ENCODE peak calls at places on chromosome 7, in seven cellular contexts. One of them, this sample, is unnamed.

GRCh38 chr7:131008840-131009651 is 275.0 kb upstream of the KLF14 start:
- DNase-seq in M059J: peak
- DNase-seq in heart right ventricle: no peak
- DNase-seq in mesendoderm: no peak
- DNase-seq in activated T-cell treated with anti-CD3 and anti-CD28 coated beads for 24 hours: no peak
- DNase-seq in neural crest cell: no peak
- DNase-seq in caudate nucleus: no peak
- DNase-seq in this sample: no peak

GRCh38 chr7:89029864-89030263 is 234.3 kb upstream of the TEX47 start:
- DNase-seq in activated T-cell treated with anti-CD3 and anti-CD28 coated beads for 24 hours: no peak
- DNase-seq in mesendoderm: no peak
- DNase-seq in M059J: peak
- DNase-seq in heart right ventricle: no peak
- DNase-seq in neural crest cell: no peak
- DNase-seq in caudate nucleus: peak
- DNase-seq in this sample: no peak

GRCh38 chr7:151776446-151776845 is 100.5 kb downstream of the PRKAG2 start:
- DNase-seq in neural crest cell: no peak
- DNase-seq in activated T-cell treated with anti-CD3 and anti-CD28 coated beads for 24 hours: no peak
- DNase-seq in caudate nucleus: no peak
- DNase-seq in M059J: no peak
- DNase-seq in heart right ventricle: no peak
- DNase-seq in mesendoderm: no peak
- DNase-seq in this sample: no peak

GRCh38 chr7:93055543-93056107 is 62.2 kb downstream of the SAMD9 start:
- DNase-seq in mesendoderm: peak
- DNase-seq in neural crest cell: no peak
- DNase-seq in activated T-cell treated with anti-CD3 and anti-CD28 coated beads for 24 hours: no peak
- DNase-seq in heart right ventricle: no peak
- DNase-seq in caudate nucleus: no peak
- DNase-seq in M059J: peak
- DNase-seq in this sample: no peak

GRCh38 chr7:42479452-42480303 is 242.7 kb upstream of the GLI3 start:
- DNase-seq in M059J: peak
- DNase-seq in mesendoderm: no peak
- DNase-seq in activated T-cell treated with anti-CD3 and anti-CD28 coated beads for 24 hours: no peak
- DNase-seq in heart right ventricle: no peak
- DNase-seq in neural crest cell: no peak
- DNase-seq in caudate nucleus: no peak
- DNase-seq in this sample: no peak

GRCh38 chr7:69708857-69709256 is 110.6 kb downstream of the AUTS2 start:
- DNase-seq in caudate nucleus: no peak
- DNase-seq in activated T-cell treated with anti-CD3 and anti-CD28 coated beads for 24 hours: no peak
- DNase-seq in mesendoderm: no peak
- DNase-seq in heart right ventricle: no peak
- DNase-seq in M059J: peak
- DNase-seq in neural crest cell: no peak
- DNase-seq in this sample: peak

GRCh38 chr7:91082854-91083495 is 181.3 kb upstream of the FZD1 start:
- DNase-seq in neural crest cell: no peak
- DNase-seq in caudate nucleus: no peak
- DNase-seq in M059J: peak
- DNase-seq in heart right ventricle: no peak
- DNase-seq in mesendoderm: no peak
- DNase-seq in activated T-cell treated with anti-CD3 and anti-CD28 coated beads for 24 hours: no peak
- DNase-seq in this sample: no peak

GRCh38 chr7:50667338-50667737 is 102.1 kb upstream of the DDC start:
- DNase-seq in heart right ventricle: no peak
- DNase-seq in neural crest cell: no peak
- DNase-seq in M059J: peak
- DNase-seq in activated T-cell treated with anti-CD3 and anti-CD28 coated beads for 24 hours: no peak
- DNase-seq in caudate nucleus: no peak
- DNase-seq in mesendoderm: no peak
- DNase-seq in this sample: no peak

GRCh38 chr7:117946201-117946633 is 73.0 kb upstream of the CTTNBP2 start:
- DNase-seq in neural crest cell: no peak
- DNase-seq in activated T-cell treated with anti-CD3 and anti-CD28 coated beads for 24 hours: no peak
- DNase-seq in heart right ventricle: no peak
- DNase-seq in M059J: peak
- DNase-seq in mesendoderm: peak
- DNase-seq in caudate nucleus: no peak
- DNase-seq in this sample: no peak

GRCh38 chr7:2105917-2106316 is 126.8 kb downstream of the MAD1L1 start:
- DNase-seq in activated T-cell treated with anti-CD3 and anti-CD28 coated beads for 24 hours: no peak
- DNase-seq in neural crest cell: no peak
- DNase-seq in caudate nucleus: no peak
- DNase-seq in heart right ventricle: no peak
- DNase-seq in mesendoderm: peak
- DNase-seq in M059J: no peak
- DNase-seq in this sample: no peak

GRCh38 chr7:53684693-53685092 is 649.3 kb downstream of the POM121L12 start:
- DNase-seq in neural crest cell: no peak
- DNase-seq in M059J: no peak
- DNase-seq in caudate nucleus: no peak
- DNase-seq in mesendoderm: no peak
- DNase-seq in heart right ventricle: no peak
- DNase-seq in activated T-cell treated with anti-CD3 and anti-CD28 coated beads for 24 hours: no peak
- DNase-seq in this sample: no peak

GRCh38 chr7:137488038-137488437 is 144.5 kb upstream of the PTN start:
- DNase-seq in mesendoderm: no peak
- DNase-seq in neural crest cell: no peak
- DNase-seq in M059J: no peak
- DNase-seq in caudate nucleus: no peak
- DNase-seq in heart right ventricle: no peak
- DNase-seq in activated T-cell treated with anti-CD3 and anti-CD28 coated beads for 24 hours: no peak
- DNase-seq in this sample: no peak

GRCh38 chr7:23065974-23066373 is 39.6 kb upstream of the KLHL7 start:
- DNase-seq in mesendoderm: no peak
- DNase-seq in M059J: peak
- DNase-seq in neural crest cell: no peak
- DNase-seq in caudate nucleus: no peak
- DNase-seq in heart right ventricle: no peak
- DNase-seq in activated T-cell treated with anti-CD3 and anti-CD28 coated beads for 24 hours: no peak
- DNase-seq in this sample: no peak

GRCh38 chr7:76396039-76396732 is 13.3 kb downstream of the SSC4D start:
- DNase-seq in activated T-cell treated with anti-CD3 and anti-CD28 coated beads for 24 hours: no peak
- DNase-seq in M059J: peak
- DNase-seq in neural crest cell: no peak
- DNase-seq in heart right ventricle: no peak
- DNase-seq in caudate nucleus: peak
- DNase-seq in mesendoderm: peak
- DNase-seq in this sample: no peak

GRCh38 chr7:153193144-153193595 is 433.6 kb downstream of the ACTR3B start:
- DNase-seq in M059J: no peak
- DNase-seq in heart right ventricle: no peak
- DNase-seq in caudate nucleus: peak
- DNase-seq in neural crest cell: peak
- DNase-seq in mesendoderm: peak
- DNase-seq in activated T-cell treated with anti-CD3 and anti-CD28 coated beads for 24 hours: no peak
- DNase-seq in this sample: no peak

GRCh38 chr7:13641699-13642098 is 347.8 kb downstream of the ETV1 start:
- DNase-seq in M059J: peak
- DNase-seq in activated T-cell treated with anti-CD3 and anti-CD28 coated beads for 24 hours: no peak
- DNase-seq in neural crest cell: no peak
- DNase-seq in heart right ventricle: no peak
- DNase-seq in mesendoderm: peak
- DNase-seq in caudate nucleus: no peak
- DNase-seq in this sample: no peak

GRCh38 chr7:138538518-138538917 is 78.5 kb downstream of the TRIM24 start:
- DNase-seq in caudate nucleus: no peak
- DNase-seq in M059J: peak
- DNase-seq in heart right ventricle: no peak
- DNase-seq in mesendoderm: no peak
- DNase-seq in activated T-cell treated with anti-CD3 and anti-CD28 coated beads for 24 hours: no peak
- DNase-seq in neural crest cell: no peak
- DNase-seq in this sample: no peak

GRCh38 chr7:725223-726005 is 1.1 kb upstream of the DNAAF5 start:
- DNase-seq in neural crest cell: no peak
- DNase-seq in activated T-cell treated with anti-CD3 and anti-CD28 coated beads for 24 hours: no peak
- DNase-seq in heart right ventricle: no peak
- DNase-seq in caudate nucleus: no peak
- DNase-seq in mesendoderm: no peak
- DNase-seq in M059J: peak
- DNase-seq in this sample: no peak

GRCh38 chr7:47596502-47597202 is 14.7 kb upstream of the TNS3 start:
- DNase-seq in neural crest cell: no peak
- DNase-seq in M059J: peak
- DNase-seq in mesendoderm: peak
- DNase-seq in activated T-cell treated with anti-CD3 and anti-CD28 coated beads for 24 hours: no peak
- DNase-seq in caudate nucleus: peak
- DNase-seq in heart right ventricle: no peak
- DNase-seq in this sample: no peak

GRCh38 chr7:273327-273726 is 16.6 kb upstream of the FOXL3 start:
- DNase-seq in heart right ventricle: no peak
- DNase-seq in mesendoderm: no peak
- DNase-seq in M059J: no peak
- DNase-seq in neural crest cell: no peak
- DNase-seq in activated T-cell treated with anti-CD3 and anti-CD28 coated beads for 24 hours: no peak
- DNase-seq in caudate nucleus: no peak
- DNase-seq in this sample: no peak

GRCh38 chr7:100483101-100483727 is 513 bp upstream of the NYAP1 start:
- DNase-seq in heart right ventricle: peak
- DNase-seq in caudate nucleus: peak
- DNase-seq in M059J: peak
- DNase-seq in neural crest cell: peak
- DNase-seq in activated T-cell treated with anti-CD3 and anti-CD28 coated beads for 24 hours: peak
- DNase-seq in mesendoderm: peak
- DNase-seq in this sample: no peak

GRCh38 chr7:1176891-1177373 is 16.9 kb upstream of the ZFAND2A start:
- DNase-seq in caudate nucleus: peak
- DNase-seq in activated T-cell treated with anti-CD3 and anti-CD28 coated beads for 24 hours: peak
- DNase-seq in heart right ventricle: peak
- DNase-seq in mesendoderm: peak
- DNase-seq in neural crest cell: peak
- DNase-seq in M059J: peak
- DNase-seq in this sample: no peak

GRCh38 chr7:155265960-155266359 is 31.7 kb upstream of the INSIG1 start:
- DNase-seq in M059J: no peak
- DNase-seq in neural crest cell: no peak
- DNase-seq in mesendoderm: no peak
- DNase-seq in activated T-cell treated with anti-CD3 and anti-CD28 coated beads for 24 hours: no peak
- DNase-seq in heart right ventricle: no peak
- DNase-seq in caudate nucleus: no peak
- DNase-seq in this sample: no peak

GRCh38 chr7:26603631-26604030 is 260.8 kb downstream of the SKAP2 start:
- DNase-seq in M059J: peak
- DNase-seq in caudate nucleus: no peak
- DNase-seq in heart right ventricle: no peak
- DNase-seq in mesendoderm: peak
- DNase-seq in neural crest cell: no peak
- DNase-seq in activated T-cell treated with anti-CD3 and anti-CD28 coated beads for 24 hours: no peak
- DNase-seq in this sample: no peak

GRCh38 chr7:1015631-1016121 is 28.7 kb upstream of the GPR146 start:
- DNase-seq in mesendoderm: no peak
- DNase-seq in neural crest cell: no peak
- DNase-seq in caudate nucleus: no peak
- DNase-seq in M059J: no peak
- DNase-seq in activated T-cell treated with anti-CD3 and anti-CD28 coated beads for 24 hours: no peak
- DNase-seq in heart right ventricle: no peak
- DNase-seq in this sample: no peak

GRCh38 chr7:114153700-114154099 is 234.9 kb upstream of the PPP1R3A start:
- DNase-seq in activated T-cell treated with anti-CD3 and anti-CD28 coated beads for 24 hours: no peak
- DNase-seq in heart right ventricle: no peak
- DNase-seq in neural crest cell: no peak
- DNase-seq in caudate nucleus: no peak
- DNase-seq in M059J: no peak
- DNase-seq in mesendoderm: peak
- DNase-seq in this sample: no peak

GRCh38 chr7:33965116-33965827 is 59.9 kb downstream of the BMPER start:
- DNase-seq in activated T-cell treated with anti-CD3 and anti-CD28 coated beads for 24 hours: no peak
- DNase-seq in neural crest cell: no peak
- DNase-seq in M059J: no peak
- DNase-seq in heart right ventricle: no peak
- DNase-seq in caudate nucleus: no peak
- DNase-seq in mesendoderm: no peak
- DNase-seq in this sample: no peak

GRCh38 chr7:87416682-87417587 is 58.5 kb downstream of the ABCB4 start:
- DNase-seq in heart right ventricle: peak
- DNase-seq in M059J: peak
- DNase-seq in activated T-cell treated with anti-CD3 and anti-CD28 coated beads for 24 hours: peak
- DNase-seq in mesendoderm: peak
- DNase-seq in caudate nucleus: peak
- DNase-seq in neural crest cell: peak
- DNase-seq in this sample: peak

GRCh38 chr7:101151908-101152651 is 2.2 kb upstream of the AP1S1 start:
- DNase-seq in activated T-cell treated with anti-CD3 and anti-CD28 coated beads for 24 hours: no peak
- DNase-seq in M059J: no peak
- DNase-seq in heart right ventricle: no peak
- DNase-seq in caudate nucleus: no peak
- DNase-seq in neural crest cell: no peak
- DNase-seq in mesendoderm: no peak
- DNase-seq in this sample: no peak

GRCh38 chr7:23293500-23294073 is 5.6 kb upstream of the MALSU1 start:
- DNase-seq in activated T-cell treated with anti-CD3 and anti-CD28 coated beads for 24 hours: no peak
- DNase-seq in heart right ventricle: no peak
- DNase-seq in caudate nucleus: no peak
- DNase-seq in M059J: no peak
- DNase-seq in neural crest cell: no peak
- DNase-seq in mesendoderm: no peak
- DNase-seq in this sample: no peak

GRCh38 chr7:80896856-80897598 is 21.8 kb downstream of the SEMA3C start:
- DNase-seq in caudate nucleus: no peak
- DNase-seq in M059J: peak
- DNase-seq in activated T-cell treated with anti-CD3 and anti-CD28 coated beads for 24 hours: no peak
- DNase-seq in mesendoderm: no peak
- DNase-seq in neural crest cell: no peak
- DNase-seq in heart right ventricle: no peak
- DNase-seq in this sample: no peak

GRCh38 chr7:32586291-32587221 is 91.3 kb downstream of the AVL9 start:
- DNase-seq in mesendoderm: no peak
- DNase-seq in M059J: peak
- DNase-seq in heart right ventricle: peak
- DNase-seq in caudate nucleus: no peak
- DNase-seq in activated T-cell treated with anti-CD3 and anti-CD28 coated beads for 24 hours: no peak
- DNase-seq in neural crest cell: no peak
- DNase-seq in this sample: no peak